ENCODE peak calls at places on chromosomes 4 and X, in six cellular contexts. O is BE2C; L is DMS79 treated with DMSO at 0.1 percent for 48 hours; R is NCI-H1105; U is choroid plexus epithelial cell; J is activated CD4-positive, alpha-beta memory T cell treated with anti-CD3 and anti-CD28 coated beads, Interleukin-2, amount 10 ng/mL, durations not matched to agents 7 days and 5 days. G is an unnamed sample.

GRCh38 chrX:120120223-120120622 is 4.5 kb upstream of the RHOXF1 start:
- DNase-seq in O (no peak), L (peak), R (no peak), U (peak), J (no peak), G (no peak)

GRCh38 chrX:153411255-153411987 is at the start of gene ZFP92:
- DNase-seq in O (no peak), L (no peak), R (no peak), U (peak), J (peak), G (no peak)

GRCh38 chrX:11929476-11929875 is 171.4 kb downstream of the MSL3 start:
- DNase-seq in O (no peak), L (no peak), R (no peak), U (peak), J (no peak), G (no peak)

GRCh38 chr4:41644288-41644914 is 104.1 kb downstream of the PHOX2B start:
- DNase-seq in O (peak), L (no peak), R (no peak), U (peak), J (peak), G (peak)

GRCh38 chr4:1656132-1656531 is 28.0 kb downstream of the FAM53A start:
- DNase-seq in O (no peak), L (no peak), R (no peak), U (no peak), J (no peak), G (no peak)

GRCh38 chr4:118849867-118850812 is 14.2 kb upstream of the SEC24D start:
- DNase-seq in O (no peak), L (peak), R (no peak), U (peak), J (peak), G (no peak)

GRCh38 chr4:183240581-183241321 is 79.3 kb downstream of the CLDN22 start:
- DNase-seq in O (no peak), L (no peak), R (no peak), U (no peak), J (no peak), G (no peak)

GRCh38 chr4:26860922-26861433 is 337 bp downstream of the STIM2 start:
- DNase-seq in O (peak), L (no peak), R (no peak), U (peak), J (peak), G (peak)

GRCh38 chr4:53592686-53593641 is 1.7 kb upstream of the LNX1 start:
- DNase-seq in O (no peak), L (no peak), R (no peak), U (peak), J (no peak), G (no peak)

GRCh38 chrX:116317409-116317808 is 119.0 kb upstream of the SLC6A14 start:
- DNase-seq in O (peak), L (peak), R (peak), U (peak), J (no peak), G (peak)

GRCh38 chr4:109432676-109433075 is 939 bp upstream of the SEC24B start:
- DNase-seq in O (no peak), L (no peak), R (no peak), U (peak), J (no peak), G (no peak)

GRCh38 chrX:48938721-48939416 is 18.5 kb downstream of the OTUD5 start:
- DNase-seq in O (no peak), L (no peak), R (no peak), U (no peak), J (peak), G (no peak)

GRCh38 chr4:10020106-10020505 is 1.2 kb downstream of the SLC2A9 start:
- DNase-seq in O (no peak), L (no peak), R (no peak), U (no peak), J (no peak), G (no peak)

GRCh38 chrX:6052111-6052745 is 176.4 kb downstream of the NLGN4X start:
- DNase-seq in O (no peak), L (peak), R (no peak), U (no peak), J (no peak), G (no peak)

GRCh38 chr4:77579406-77580076 is 26.1 kb upstream of the CXCL13 start:
- DNase-seq in O (no peak), L (peak), R (peak), U (peak), J (no peak), G (no peak)

GRCh38 chrX:42229533-42229932 is 306.2 kb upstream of the CASK start:
- DNase-seq in O (no peak), L (no peak), R (no peak), U (no peak), J (no peak), G (no peak)

GRCh38 chr4:22391548-22391947 is 124.3 kb downstream of the ADGRA3 start:
- DNase-seq in O (no peak), L (no peak), R (no peak), U (peak), J (no peak), G (no peak)

GRCh38 chrX:15683193-15683592 is 18.6 kb upstream of the CLTRN start:
- DNase-seq in O (no peak), L (no peak), R (no peak), U (no peak), J (no peak), G (no peak)

GRCh38 chrX:71616672-71617529 is 1.4 kb downstream of the CXCR3 start:
- DNase-seq in O (no peak), L (no peak), R (no peak), U (no peak), J (peak), G (no peak)

GRCh38 chr4:169975837-169976796 is 50.1 kb downstream of the MFAP3L start:
- DNase-seq in O (no peak), L (no peak), R (no peak), U (no peak), J (no peak), G (no peak)

GRCh38 chr4:3442460-3442958 is 741 bp downstream of the HGFAC start:
- DNase-seq in O (no peak), L (no peak), R (no peak), U (no peak), J (no peak), G (no peak)

GRCh38 chr4:25451676-25452075 is 74.6 kb downstream of the ANAPC4 start:
- DNase-seq in O (no peak), L (no peak), R (no peak), U (no peak), J (no peak), G (no peak)

GRCh38 chrX:22969416-22969815 is 30.3 kb upstream of the DDX53 start:
- DNase-seq in O (no peak), L (no peak), R (no peak), U (peak), J (no peak), G (no peak)

GRCh38 chrX:10600479-10600878 is 19.9 kb downstream of the MID1 start:
- DNase-seq in O (no peak), L (no peak), R (no peak), U (no peak), J (no peak), G (no peak)

GRCh38 chrX:53317365-53318069 is 36.1 kb upstream of the IQSEC2 start:
- DNase-seq in O (peak), L (peak), R (peak), U (peak), J (peak), G (peak)

GRCh38 chrX:43655151-43655676 is 885 bp upstream of the MAOA start:
- DNase-seq in O (peak), L (no peak), R (no peak), U (peak), J (peak), G (peak)

GRCh38 chrX:16250296-16250695 is 83.0 kb downstream of the MAGEB17 start:
- DNase-seq in O (no peak), L (no peak), R (no peak), U (peak), J (no peak), G (no peak)

GRCh38 chr4:79042079-79042674 is 102.9 kb upstream of the PAQR3 start:
- DNase-seq in O (peak), L (no peak), R (peak), U (peak), J (no peak), G (peak)

GRCh38 chr4:142366821-142367220 is 479.3 kb downstream of the INPP4B start:
- DNase-seq in O (no peak), L (no peak), R (no peak), U (peak), J (no peak), G (no peak)

GRCh38 chr4:139704915-139705485 is 39.4 kb downstream of the MGST2 start:
- DNase-seq in O (no peak), L (no peak), R (no peak), U (peak), J (no peak), G (no peak)

GRCh38 chr4:184815046-184815877 is 10.5 kb downstream of the ACSL1 start:
- DNase-seq in O (peak), L (peak), R (peak), U (peak), J (no peak), G (peak)

GRCh38 chr4:16289872-16290554 is 63.7 kb upstream of the TAPT1 start:
- DNase-seq in O (no peak), L (peak), R (no peak), U (peak), J (no peak), G (peak)

G was measured in NCI-H345.